ENCODE peak calls at places on chromosomes 12 and 14, in ten cellular contexts. Z is G401, K is putamen, A is EL, D is RCC 7860, V is NCI-H1105 treated with DMSO at 0.1 percent for 48 hours, C is GM20000, T is anterior cingulate cortex, E is T-helper 17 cell, H is adipocyte. N is an unnamed sample.

GRCh38 chr14:22536853-22537338 is 52.1 kb downstream of the DAD1 start:
- DNase-seq in H (peak), Z (no peak), D (peak), E (peak), K (peak), T (peak), C (peak), V (no peak), A (peak), N (peak)

GRCh38 chr12:111129149-111129548 is 208.8 kb upstream of the MYL2 start:
- DNase-seq in H (no peak), C (no peak), V (no peak), E (no peak), D (no peak), T (no peak), K (no peak), A (no peak), Z (no peak), N (no peak)

GRCh38 chr14:51880810-51881580 is 20.6 kb downstream of the GNG2 start:
- DNase-seq in A (no peak), D (no peak), K (no peak), E (no peak), T (no peak), C (peak), V (no peak), Z (no peak), H (no peak), N (peak)

GRCh38 chr14:95290769-95291440 is 28.8 kb downstream of the CLMN start:
- DNase-seq in T (no peak), A (no peak), Z (peak), C (peak), H (no peak), K (no peak), V (peak), D (no peak), E (no peak), N (peak)

GRCh38 chr12:78792052-78792698 is 72.4 kb upstream of the SYT1 start:
- DNase-seq in C (no peak), V (no peak), A (no peak), E (no peak), Z (no peak), D (no peak), T (no peak), H (no peak), K (no peak), N (no peak)

GRCh38 chr12:124939428-124940142 is 25.1 kb upstream of the UBC start:
- DNase-seq in K (peak), E (peak), V (no peak), C (peak), T (no peak), A (peak), D (peak), Z (peak), H (peak), N (peak)

GRCh38 chr14:34324363-34324795 is 137.7 kb downstream of the SPTSSA start:
- DNase-seq in K (peak), C (peak), H (peak), A (peak), V (peak), T (no peak), D (no peak), E (no peak), Z (peak), N (peak)

GRCh38 chr12:64450711-64451486 is 1.0 kb upstream of the TBK1 start:
- DNase-seq in D (peak), T (peak), V (peak), A (peak), Z (peak), E (no peak), C (peak), K (no peak), H (peak), N (peak)

GRCh38 chr14:47194051-47194450 is 481.4 kb downstream of the MDGA2 start:
- DNase-seq in V (no peak), T (no peak), K (peak), C (no peak), Z (no peak), D (peak), H (no peak), E (no peak), A (no peak), N (no peak)

GRCh38 chr14:92317511-92317910 is 5.5 kb upstream of the SLC24A4 start:
- DNase-seq in D (no peak), H (no peak), T (no peak), E (no peak), C (no peak), K (no peak), Z (no peak), A (peak), V (no peak), N (no peak)

GRCh38 chr12:106127289-106128126 is 11.2 kb downstream of the NUAK1 start:
- DNase-seq in E (no peak), T (no peak), V (no peak), A (no peak), C (no peak), D (no peak), K (no peak), Z (no peak), H (peak), N (no peak)

GRCh38 chr12:62006076-62006732 is 254.0 kb upstream of the USP15 start:
- DNase-seq in K (no peak), V (peak), Z (peak), E (no peak), C (peak), D (peak), A (peak), H (peak), T (no peak), N (peak)

GRCh38 chr12:63937381-63938168 is 93.1 kb downstream of the SRGAP1 start:
- DNase-seq in K (no peak), Z (no peak), V (no peak), C (no peak), T (no peak), D (no peak), H (peak), A (no peak), E (no peak), N (no peak)

GRCh38 chr14:38992067-38992835 is 110.8 kb downstream of the SEC23A start:
- DNase-seq in A (no peak), H (no peak), D (no peak), K (no peak), T (no peak), Z (no peak), E (no peak), C (no peak), V (no peak), N (no peak)

GRCh38 chr12:42221722-42222121 is 16.3 kb downstream of the YAF2 start:
- DNase-seq in H (no peak), C (no peak), D (no peak), A (no peak), E (no peak), V (no peak), Z (no peak), K (no peak), T (no peak), N (no peak)

GRCh38 chr14:100237735-100238418 is 1.1 kb upstream of the YY1 start:
- DNase-seq in K (no peak), D (no peak), T (peak), H (peak), Z (peak), C (peak), A (peak), V (peak), E (peak), N (peak)

GRCh38 chr12:119802472-119802871 is 74.6 kb downstream of the CIT start:
- DNase-seq in H (peak), D (no peak), Z (peak), C (no peak), K (peak), V (no peak), A (peak), T (peak), E (no peak), N (no peak)

GRCh38 chr12:3777206-3777809 is 24.4 kb upstream of the CRACR2A start:
- DNase-seq in K (peak), V (peak), T (no peak), Z (peak), H (peak), C (peak), E (no peak), D (peak), A (peak), N (peak)

GRCh38 chr12:112025808-112026375 is 12.7 kb downstream of the ERP29 start:
- DNase-seq in D (no peak), K (no peak), A (peak), E (no peak), C (no peak), T (no peak), V (no peak), H (no peak), Z (no peak), N (peak)

GRCh38 chr14:65637780-65638179 is 225.2 kb downstream of the FUT8 start:
- DNase-seq in V (no peak), A (peak), K (no peak), T (no peak), C (peak), E (no peak), H (no peak), D (peak), Z (peak), N (no peak)

GRCh38 chr12:131564843-131565242 is 146.0 kb upstream of the SFSWAP start:
- DNase-seq in T (no peak), V (peak), A (no peak), E (no peak), C (no peak), Z (no peak), K (no peak), H (no peak), D (no peak), N (no peak)

GRCh38 chr12:43338848-43339526 is 213.0 kb downstream of the ADAMTS20 start:
- DNase-seq in Z (peak), D (peak), T (no peak), A (peak), E (no peak), V (peak), C (peak), K (peak), H (peak), N (no peak)

GRCh38 chr14:59342516-59343484 is 122.4 kb downstream of the GPR135 start:
- DNase-seq in A (peak), E (no peak), D (no peak), Z (no peak), V (no peak), K (no peak), H (no peak), T (no peak), C (no peak), N (no peak)

GRCh38 chr12:97275261-97276197 is 187.1 kb upstream of the RMST start:
- DNase-seq in D (no peak), C (no peak), A (no peak), V (no peak), T (peak), H (no peak), K (peak), E (no peak), Z (peak), N (peak)

GRCh38 chr12:90037740-90038139 is 329.1 kb upstream of the ATP2B1 start:
- DNase-seq in E (no peak), H (peak), T (no peak), D (no peak), V (no peak), C (no peak), Z (no peak), A (peak), K (no peak), N (no peak)

GRCh38 chr12:103997277-103997900 is 31.7 kb downstream of the TDG start:
- DNase-seq in Z (no peak), K (no peak), E (no peak), A (no peak), D (no peak), C (no peak), T (no peak), V (no peak), H (no peak), N (no peak)

GRCh38 chr12:26800858-26801257 is 32.1 kb downstream of the ITPR2 start:
- DNase-seq in A (no peak), Z (no peak), D (no peak), H (no peak), C (no peak), T (no peak), E (no peak), V (no peak), K (no peak), N (no peak)

GRCh38 chr12:13173537-13173936 is 23.0 kb upstream of the EMP1 start:
- DNase-seq in H (peak), V (no peak), C (peak), D (peak), T (peak), E (no peak), K (no peak), A (peak), Z (peak), N (no peak)

GRCh38 chr12:58174316-58174715 is 232.9 kb downstream of the ATP23 start:
- DNase-seq in K (no peak), D (no peak), C (no peak), Z (no peak), E (no peak), H (peak), V (no peak), A (no peak), T (no peak), N (no peak)

GRCh38 chr12:128387811-128388422 is 120.9 kb downstream of the TMEM132C start:
- DNase-seq in C (peak), D (no peak), E (no peak), Z (peak), T (peak), A (no peak), K (no peak), H (peak), V (peak), N (peak)